ENCODE peak calls at places on chromosomes 3 and 15, in six cellular contexts. C is breast epithelium; Y is effector memory CD4-positive, alpha-beta T cell; J is astrocyte; P is stomach; M is PC-3. V is an unnamed sample.

GRCh38 chr15:78921940-78922339 is 22.9 kb downstream of the CTSH start:
- DNase-seq in C (no peak), Y (no peak), J (no peak), P (no peak), M (no peak), V (no peak)

GRCh38 chr15:25374143-25374542 is 64.7 kb downstream of the UBE3A start:
- DNase-seq in C (no peak), Y (no peak), J (peak), P (no peak), M (no peak), V (peak)

GRCh38 chr3:197038604-197039003 is 9.0 kb upstream of the MELTF start:
- DNase-seq in C (no peak), Y (no peak), J (no peak), P (no peak), M (peak), V (no peak)

GRCh38 chr3:59313365-59313764 is 263.5 kb upstream of the CFAP20DC start:
- DNase-seq in C (peak), Y (no peak), J (no peak), P (peak), M (peak), V (peak)

GRCh38 chr15:70096215-70096974 is 1.3 kb downstream of the TLE3 start:
- DNase-seq in C (peak), Y (peak), J (no peak), P (peak), M (peak), V (no peak)

GRCh38 chr3:99625237-99625622 is 13.2 kb upstream of the COL8A1 start:
- DNase-seq in C (no peak), Y (no peak), J (no peak), P (no peak), M (no peak), V (no peak)

GRCh38 chr15:60208708-60209107 is 189.1 kb downstream of the ANXA2 start:
- DNase-seq in C (no peak), Y (no peak), J (no peak), P (no peak), M (no peak), V (no peak)

GRCh38 chr3:23086831-23087230 is 116.3 kb upstream of the UBE2E2 start:
- DNase-seq in C (no peak), Y (no peak), J (no peak), P (no peak), M (no peak), V (no peak)

GRCh38 chr3:133644768-133645167 is 17.0 kb downstream of the TOPBP1 start:
- DNase-seq in C (no peak), Y (no peak), J (peak), P (no peak), M (peak), V (no peak)

GRCh38 chr3:18683900-18684299 is 258.8 kb upstream of the SATB1 start:
- DNase-seq in C (no peak), Y (no peak), J (no peak), P (no peak), M (no peak), V (no peak)

GRCh38 chr3:242986-243706 is 46.6 kb downstream of the CHL1 start:
- DNase-seq in C (no peak), Y (no peak), J (peak), P (no peak), M (peak), V (no peak)

GRCh38 chr3:144622845-144623244 is 651.2 kb downstream of the DIPK2A start:
- DNase-seq in C (no peak), Y (no peak), J (no peak), P (no peak), M (no peak), V (no peak)

GRCh38 chr3:106183762-106184391 is 315.1 kb upstream of the CBLB start:
- DNase-seq in C (no peak), Y (no peak), J (peak), P (no peak), M (peak), V (no peak)

GRCh38 chr15:77387355-77388105 is 32.4 kb downstream of the PEAK1 start:
- DNase-seq in C (no peak), Y (no peak), J (no peak), P (no peak), M (no peak), V (no peak)

GRCh38 chr15:101511717-101512116 is 22.2 kb upstream of the PCSK6 start:
- DNase-seq in C (no peak), Y (no peak), J (no peak), P (no peak), M (no peak), V (no peak)

GRCh38 chr15:28264166-28264565 is 57.8 kb downstream of the HERC2 start:
- DNase-seq in C (no peak), Y (no peak), J (no peak), P (no peak), M (no peak), V (no peak)

GRCh38 chr15:97576916-97577645 is 383.4 kb upstream of the ARRDC4 start:
- DNase-seq in C (no peak), Y (no peak), J (no peak), P (no peak), M (no peak), V (no peak)

GRCh38 chr3:129211772-129212171 is 28.1 kb upstream of the CNBP start:
- DNase-seq in C (peak), Y (no peak), J (peak), P (peak), M (peak), V (no peak)

GRCh38 chr3:2810723-2811122 is 299.5 kb downstream of the IL5RA start:
- DNase-seq in C (no peak), Y (no peak), J (no peak), P (no peak), M (peak), V (peak)

GRCh38 chr15:100703032-100703578 is 100.7 kb downstream of the ASB7 start:
- DNase-seq in C (peak), Y (no peak), J (peak), P (no peak), M (peak), V (no peak)

GRCh38 chr3:178676077-178676476 is 139.8 kb downstream of the KCNMB2 start:
- DNase-seq in C (no peak), Y (no peak), J (no peak), P (no peak), M (no peak), V (no peak)

GRCh38 chr3:13419356-13420050 is 619 bp downstream of the NUP210 start:
- DNase-seq in C (no peak), Y (peak), J (no peak), P (peak), M (peak), V (peak)

GRCh38 chr15:80151576-80151975 is 1.2 kb upstream of the FAH start:
- DNase-seq in C (no peak), Y (no peak), J (no peak), P (no peak), M (no peak), V (no peak)

GRCh38 chr15:40286061-40286532 is 3.2 kb upstream of the ANKRD63 start:
- DNase-seq in C (no peak), Y (no peak), J (no peak), P (no peak), M (no peak), V (no peak)

GRCh38 chr3:8555705-8556314 is 54.2 kb downstream of the LMCD1 start:
- DNase-seq in C (no peak), Y (no peak), J (no peak), P (no peak), M (no peak), V (no peak)

GRCh38 chr15:60656491-60657284 is 177.7 kb upstream of the ICE2 start:
- DNase-seq in C (no peak), Y (no peak), J (peak), P (no peak), M (no peak), V (no peak)

GRCh38 chr3:124063168-124063909 is 71.4 kb upstream of the ROPN1 start:
- DNase-seq in C (no peak), Y (no peak), J (peak), P (no peak), M (no peak), V (no peak)

GRCh38 chr15:96160269-96160668 is 170.2 kb upstream of the NR2F2 start:
- DNase-seq in C (peak), Y (no peak), J (peak), P (peak), M (no peak), V (no peak)

GRCh38 chr15:26460165-26460564 is 312.7 kb downstream of the GABRB3 start:
- DNase-seq in C (no peak), Y (no peak), J (no peak), P (no peak), M (no peak), V (no peak)

GRCh38 chr3:18027161-18027939 is 284.9 kb upstream of the TBC1D5 start:
- DNase-seq in C (no peak), Y (no peak), J (peak), P (no peak), M (no peak), V (no peak)

GRCh38 chr3:40996827-40997710 is 202.2 kb upstream of the CTNNB1 start:
- DNase-seq in C (no peak), Y (no peak), J (no peak), P (no peak), M (no peak), V (peak)

GRCh38 chr15:51189579-51190397 is 95.1 kb upstream of the TNFAIP8L3 start:
- DNase-seq in C (no peak), Y (no peak), J (no peak), P (no peak), M (no peak), V (no peak)

GRCh38 chr3:66241466-66241865 is 20.7 kb downstream of the SLC25A26 start:
- DNase-seq in C (no peak), Y (no peak), J (no peak), P (no peak), M (no peak), V (no peak)

GRCh38 chr15:90024406-90024805 is 23.3 kb downstream of the ZNF710 start:
- DNase-seq in C (no peak), Y (no peak), J (no peak), P (no peak), M (no peak), V (no peak)

GRCh38 chr15:63019539-63020109 is 22.9 kb upstream of the TPM1 start:
- DNase-seq in C (peak), Y (no peak), J (peak), P (peak), M (peak), V (peak)

GRCh38 chr3:49563040-49563578 is 8.8 kb downstream of the BSN start:
- DNase-seq in C (no peak), Y (no peak), J (no peak), P (no peak), M (no peak), V (no peak)

GRCh38 chr3:148735597-148735996 is 37.9 kb downstream of the AGTR1 start:
- DNase-seq in C (no peak), Y (no peak), J (peak), P (no peak), M (no peak), V (no peak)

GRCh38 chr3:119644481-119644880 is 15.9 kb downstream of the POPDC2 start:
- DNase-seq in C (no peak), Y (no peak), J (no peak), P (no peak), M (no peak), V (no peak)

GRCh38 chr3:156176048-156176447 is 55.7 kb downstream of the KCNAB1 start:
- DNase-seq in C (no peak), Y (no peak), J (no peak), P (no peak), M (no peak), V (no peak)

GRCh38 chr3:188507244-188507720 is 353.3 kb downstream of the LPP start:
- DNase-seq in C (no peak), Y (no peak), J (peak), P (no peak), M (no peak), V (no peak)

GRCh38 chr3:188510366-188510765 is 356.4 kb downstream of the LPP start:
- DNase-seq in C (no peak), Y (no peak), J (peak), P (no peak), M (peak), V (no peak)

GRCh38 chr3:188513662-188514328 is 359.8 kb downstream of the LPP start:
- DNase-seq in C (no peak), Y (no peak), J (no peak), P (no peak), M (no peak), V (no peak)

GRCh38 chr3:188508454-188508853 is 354.5 kb downstream of the LPP start:
- DNase-seq in C (no peak), Y (no peak), J (no peak), P (no peak), M (no peak), V (no peak)

DNA sequence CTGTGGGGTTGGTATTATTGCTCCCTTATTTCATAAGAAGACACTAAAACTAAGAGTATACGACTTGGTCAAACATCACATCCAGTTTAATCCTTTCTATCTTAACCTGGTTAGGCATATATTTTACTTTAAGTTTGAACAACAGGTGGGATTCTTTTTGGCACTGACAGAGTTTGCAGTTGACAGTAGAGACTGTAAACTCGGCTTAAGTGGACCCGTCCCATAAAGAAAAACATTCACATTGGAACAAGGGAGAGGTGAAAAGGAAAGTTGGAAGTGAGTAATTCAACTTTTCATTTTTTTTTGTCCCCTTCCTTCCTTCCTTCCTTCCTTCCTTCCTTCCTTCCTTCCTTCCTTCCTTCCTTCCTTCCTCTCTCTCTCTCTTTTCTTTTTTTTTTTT is 355.4 kb downstream of the LPP start:
- DNase-seq in C (no peak), Y (no peak), J (no peak), P (no peak), M (no peak), V (no peak)
- H3K27ac ChIP-seq in C (no peak), Y (no peak), J (no peak), P (no peak), M (no peak), V (no peak)

GRCh38 chr15:57654136-57654845 is 52.2 kb upstream of the POLR2M start:
- DNase-seq in C (no peak), Y (no peak), J (no peak), P (no peak), M (no peak), V (no peak)
- H3K4me3 ChIP-seq in C (no peak), Y (no peak), J (no peak), P (no peak), M (no peak), V (no peak)

DNA sequence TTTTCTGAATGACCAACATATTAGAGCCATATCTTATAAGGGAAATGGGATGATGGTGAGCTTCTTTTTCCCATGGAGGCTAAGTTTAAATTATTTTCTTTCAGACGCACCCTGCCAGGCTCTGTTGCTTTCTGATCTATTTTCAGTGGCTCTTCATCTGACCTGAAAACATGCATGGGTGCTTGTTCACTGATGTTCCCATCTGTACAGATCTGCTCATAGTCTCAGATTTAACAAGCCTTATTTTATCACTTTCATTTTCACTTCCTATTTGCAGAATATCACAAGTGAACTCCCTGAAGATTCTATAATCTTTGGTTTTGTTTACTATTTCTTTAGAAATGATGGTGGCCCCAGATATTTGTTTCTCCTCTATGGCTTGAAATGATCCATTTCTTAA is 31.1 kb upstream of the SUCLG2 start:
- DNase-seq in C (no peak), Y (no peak), J (no peak), P (no peak), M (no peak), V (no peak)
- H3K27ac ChIP-seq in C (no peak), Y (no peak), J (no peak), P (no peak), M (no peak), V (no peak)

GRCh38 chr15:48285329-48286214 is 45.7 kb upstream of the DUT start:
- DNase-seq in C (no peak), Y (no peak), J (peak), P (peak), M (peak), V (peak)
- H3K4me3 ChIP-seq in C (peak), Y (no peak), J (peak), P (no peak), M (peak), V (no peak)

GRCh38 chr15:74305687-74306086 is 61.8 kb downstream of the CYP11A1 start:
- DNase-seq in C (no peak), Y (no peak), J (no peak), P (no peak), M (no peak), V (no peak)

GRCh38 chr15:74307827-74308642 is 59.4 kb downstream of the CYP11A1 start:
- DNase-seq in C (no peak), Y (no peak), J (peak), P (peak), M (peak), V (peak)

GRCh38 chr15:74306801-74307217 is 60.6 kb downstream of the CYP11A1 start:
- DNase-seq in C (no peak), Y (no peak), J (peak), P (no peak), M (no peak), V (peak)

GRCh38 chr15:74311734-74312444 is 55.6 kb downstream of the CYP11A1 start:
- DNase-seq in C (no peak), Y (no peak), J (no peak), P (no peak), M (peak), V (peak)

GRCh38 chr15:74308643-74308945 is 58.9 kb downstream of the CYP11A1 start:
- DNase-seq in C (no peak), Y (no peak), J (no peak), P (no peak), M (no peak), V (no peak)
- H3K27ac ChIP-seq in C (no peak), Y (no peak), J (no peak), P (no peak), M (no peak), V (no peak)

DNA sequence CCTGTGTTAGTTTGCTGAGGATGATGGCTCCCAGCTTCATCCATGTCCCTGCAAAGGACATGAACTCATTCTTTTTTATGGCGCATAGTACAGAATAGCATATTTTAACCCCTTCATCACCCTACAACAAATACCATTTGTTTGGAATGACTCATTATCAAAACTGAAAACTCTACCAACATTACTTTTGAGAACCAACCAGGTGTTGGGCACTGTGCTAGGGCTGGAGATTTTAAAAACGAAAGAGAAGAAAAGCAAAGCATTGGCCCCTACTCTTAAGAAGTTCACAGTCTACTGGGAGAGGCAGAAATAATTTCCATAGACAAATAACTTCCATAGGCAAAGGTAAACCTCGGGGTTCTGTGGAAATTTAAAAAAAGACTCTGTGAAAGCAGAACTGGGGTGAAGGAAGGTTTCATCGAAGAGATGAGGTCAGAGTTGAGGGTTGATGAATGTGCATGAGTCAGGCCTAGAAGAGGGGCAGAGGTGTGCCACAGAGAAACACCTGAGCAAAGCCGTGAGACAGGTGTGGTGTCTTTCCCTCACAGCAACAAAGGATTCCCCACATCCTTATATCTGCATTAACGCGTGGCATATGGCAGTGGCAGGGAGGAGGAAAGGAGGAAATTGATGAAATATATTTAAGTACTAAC is 51.0 kb downstream of the MCF2L2 start:
- DNase-seq in C (no peak), Y (no peak), J (no peak), P (no peak), M (peak), V (no peak)
- H3K4me3 ChIP-seq in C (no peak), Y (no peak), J (no peak), P (no peak), M (peak), V (no peak)

DNA sequence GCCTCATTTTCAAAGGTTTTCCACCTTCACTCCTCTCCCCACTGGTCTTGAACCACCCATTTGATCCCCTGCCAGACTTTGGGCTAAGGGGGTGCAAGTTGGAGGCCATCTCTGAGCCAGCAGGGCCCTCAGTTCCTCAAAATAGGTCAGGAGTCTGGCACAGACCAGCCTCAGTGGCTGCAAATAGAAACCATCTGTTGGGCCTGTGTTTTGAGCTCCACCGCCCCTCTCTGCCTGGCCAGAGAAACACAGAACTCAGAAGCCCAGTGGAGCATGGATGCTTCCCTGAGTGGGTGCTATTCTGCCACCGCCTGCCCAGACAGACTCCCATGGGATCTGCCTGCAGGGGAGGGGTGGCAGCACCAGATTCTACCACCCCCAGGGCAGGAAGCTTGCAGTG is 56.3 kb downstream of the CORO2B start:
- DNase-seq in C (no peak), Y (no peak), J (no peak), P (no peak), M (no peak), V (no peak)
- H3K27ac ChIP-seq in C (peak), Y (no peak), J (no peak), P (no peak), M (no peak), V (no peak)

V was measured in neural progenitor cell.